ENCODE peak calls at places on chromosomes 2 and 18, in five cellular contexts. L, U, B, D and H are unnamed samples.
A peak's percentile ranks its signal among the peaks of the same experiment; 100 is the strongest.

GRCh38 chr18:77714716-77715115 is 465.1 kb downstream of the GALR1 start:
- DNase-seq in L (no peak), U (peak; percentile 14), B (no peak), D (no peak), H (no peak)

GRCh38 chr2:188659656-188660406 is 314.3 kb upstream of the COL3A1 start:
- DNase-seq in L (no peak), U (no peak), B (no peak), D (no peak), H (no peak)

GRCh38 chr18:77013777-77014525 is 118.6 kb downstream of the MBP start:
- DNase-seq in L (no peak), U (no peak), B (no peak), D (no peak), H (no peak)

GRCh38 chr2:70391988-70392387 is 90.1 kb upstream of the FAM136A start:
- DNase-seq in L (no peak), U (no peak), B (no peak), D (no peak), H (no peak)

GRCh38 chr2:241844066-241844728 is 14.5 kb downstream of the PDCD1 start:
- DNase-seq in L (peak; percentile 72), U (peak; percentile 51), B (peak; percentile 67), D (peak; percentile 64), H (peak; percentile 88)

GRCh38 chr2:22124003-22124402 is 1000.2 kb downstream of the TDRD15 start:
- DNase-seq in L (no peak), U (peak; percentile 10), B (no peak), D (no peak), H (no peak)

GRCh38 chr18:10794771-10795170 is 268.9 kb downstream of the NAPG start:
- DNase-seq in L (no peak), U (no peak), B (no peak), D (no peak), H (no peak)

GRCh38 chr2:2796207-2796606 is 465.1 kb upstream of the MYT1L start:
- DNase-seq in L (no peak), U (no peak), B (no peak), D (no peak), H (no peak)

GRCh38 chr2:190649798-190650390 is 1.0 kb downstream of the NAB1 start:
- DNase-seq in L (no peak), U (no peak), B (no peak), D (no peak), H (no peak)

GRCh38 chr2:163580757-163581156 is 155.1 kb downstream of the FIGN start:
- DNase-seq in L (no peak), U (no peak), B (no peak), D (no peak), H (no peak)

GRCh38 chr18:21662591-21662990 is 42.0 kb downstream of the ABHD3 start:
- DNase-seq in L (no peak), U (no peak), B (no peak), D (no peak), H (no peak)

GRCh38 chr2:99821572-99822369 is 320.6 kb downstream of the AFF3 start:
- DNase-seq in L (no peak), U (peak; percentile 7), B (no peak), D (no peak), H (no peak)

GRCh38 chr2:47189635-47190034 is 34.5 kb upstream of the STPG4 start:
- DNase-seq in L (no peak), U (no peak), B (no peak), D (no peak), H (no peak)

GRCh38 chr2:64374686-64375085 is 79.3 kb upstream of the LGALSL start:
- DNase-seq in L (no peak), U (no peak), B (no peak), D (no peak), H (no peak)